ENCODE peak calls at places on chromosomes 16 and 17, in ten cellular contexts. T, I, Y, U, A, G, X, H, Q and S are unnamed samples.
A peak's percentile ranks its signal among the peaks of the same experiment; 100 is the strongest.

GRCh38 chr16:70638814-70639792 is 7.3 kb upstream of the IL34 start:
- DNase-seq in X (no peak), H (no peak), G (peak; percentile 83), U (peak; percentile 75), I (no peak), Y (no peak), T (no peak), A (no peak), Q (no peak), S (peak; percentile 31)

GRCh38 chr17:61227866-61228265 is 171.8 kb upstream of the TBX2 start:
- DNase-seq in G (no peak), T (no peak), Q (no peak), A (no peak), Y (no peak), X (no peak), U (no peak), I (no peak), H (no peak), S (no peak)

GRCh38 chr16:80614908-80615696 is 74.3 kb downstream of the DYNLRB2 start:
- DNase-seq in H (no peak), G (peak; percentile 35), Q (no peak), U (peak; percentile 92), A (no peak), Y (no peak), I (no peak), T (no peak), X (no peak), S (no peak)

GRCh38 chr16:4324479-4324868 is 8.6 kb downstream of the GLIS2 start:
- DNase-seq in Y (no peak), U (no peak), A (no peak), T (no peak), Q (no peak), H (no peak), I (no peak), G (no peak), X (no peak), S (no peak)

GRCh38 chr17:50604470-50604869 is 30.2 kb upstream of the ABCC3 start:
- DNase-seq in H (no peak), Q (no peak), T (peak; percentile 37), A (peak; percentile 88), Y (no peak), X (no peak), I (no peak), G (peak; percentile 84), U (no peak), S (no peak)

GRCh38 chr16:52074133-52074532 is 472.8 kb downstream of the TOX3 start:
- DNase-seq in T (no peak), U (no peak), A (no peak), G (no peak), I (no peak), H (no peak), X (no peak), Y (no peak), Q (no peak), S (no peak)

GRCh38 chr17:78922876-78923498 is 2.2 kb downstream of the TIMP2 start:
- DNase-seq in U (no peak), Q (no peak), I (no peak), T (no peak), Y (no peak), A (no peak), H (no peak), X (no peak), G (no peak), S (no peak)

GRCh38 chr16:72819345-72819744 is 228.6 kb downstream of the ZFHX3 start:
- DNase-seq in T (no peak), X (no peak), G (no peak), Y (no peak), U (peak; percentile 87), Q (no peak), A (no peak), I (no peak), H (no peak), S (no peak)

GRCh38 chr16:81518439-81518757 is 73.8 kb downstream of the CMIP start:
- DNase-seq in U (no peak), X (no peak), Y (no peak), A (no peak), T (no peak), I (no peak), Q (no peak), G (no peak), H (no peak), S (no peak)

GRCh38 chr17:81111066-81111465 is 54.2 kb upstream of the PVALEF start:
- DNase-seq in I (no peak), X (no peak), T (no peak), U (no peak), Q (no peak), Y (no peak), G (no peak), A (no peak), H (no peak), S (no peak)

GRCh38 chr17:19876524-19877161 is 8.9 kb upstream of the ULK2 start:
- DNase-seq in T (no peak), A (peak; percentile 81), Q (no peak), X (peak; percentile 74), U (no peak), H (no peak), Y (peak; percentile 3), G (no peak), I (no peak), S (peak; percentile 66)

GRCh38 chr16:68972720-68973119 is 129.4 kb downstream of the TANGO6 start:
- DNase-seq in T (no peak), U (peak; percentile 63), Q (no peak), H (peak; percentile 4), X (no peak), A (no peak), Y (no peak), I (no peak), G (peak; percentile 91), S (no peak)

GRCh38 chr17:67582632-67583230 is 135.0 kb upstream of the NOL11 start:
- DNase-seq in U (no peak), Y (no peak), X (no peak), G (peak; percentile 34), T (peak; percentile 94), Q (no peak), I (no peak), H (peak; percentile 75), A (no peak), S (no peak)

GRCh38 chr16:63457869-63458268 is 1421.6 kb upstream of the CDH8 start:
- DNase-seq in T (no peak), A (no peak), U (no peak), X (no peak), H (no peak), I (no peak), Y (no peak), G (no peak), Q (no peak), S (no peak)

GRCh38 chr17:35743911-35744328 is 9.1 kb downstream of the GAS2L2 start:
- DNase-seq in Q (no peak), Y (no peak), T (no peak), G (peak; percentile 94), I (no peak), A (no peak), U (peak; percentile 27), H (peak; percentile 30), X (no peak), S (peak; percentile 57)

GRCh38 chr17:57112994-57113393 is 27.9 kb downstream of the AKAP1 start:
- DNase-seq in G (peak; percentile 47), X (no peak), Q (no peak), U (no peak), H (no peak), A (no peak), T (no peak), Y (no peak), I (no peak), S (no peak)

GRCh38 chr16:27974896-27975540 is 88.5 kb downstream of the GSG1L start:
- DNase-seq in X (no peak), H (no peak), T (no peak), I (no peak), A (no peak), Q (no peak), U (no peak), Y (no peak), G (no peak), S (no peak)

GRCh38 chr17:48791128-48792032 is 25.6 kb downstream of the TTLL6 start:
- DNase-seq in H (peak; percentile 95), X (peak; percentile 32), T (peak; percentile 89), I (peak; percentile 0), Q (no peak), Y (no peak), A (peak; percentile 67), U (peak; percentile 76), G (peak; percentile 98), S (peak; percentile 63)

GRCh38 chr16:87437327-87437726 is 45.2 kb downstream of the MAP1LC3B start:
- DNase-seq in Q (no peak), H (no peak), Y (no peak), I (no peak), X (no peak), T (no peak), G (no peak), A (peak; percentile 27), U (no peak), S (no peak)

GRCh38 chr16:88810868-88811599 is 694 bp downstream of the APRT start:
- DNase-seq in H (peak; percentile 88), Q (peak; percentile 60), X (peak; percentile 65), T (peak; percentile 72), A (peak; percentile 87), Y (no peak), I (peak; percentile 60), G (peak; percentile 75), U (peak; percentile 40), S (peak; percentile 81)